ENCODE peak calls at places on chromosomes 4 and X, in four cellular contexts. One of them, this sample, is unnamed. For H3K4me1, the result is how much of the 10 kb centered on the place peaks cover.

GRCh38 chr4:128958194-128958593 is 135.1 kb downstream of the SCLT1 start:
- DNase-seq in K562: no peak
- DNase-seq in HepG2: peak
- DNase-seq in HCT116: no peak
- DNase-seq in this sample: no peak

GRCh38 chr4:5361968-5362367 is 310.7 kb downstream of the STK32B start:
- DNase-seq in HepG2: no peak
- DNase-seq in HCT116: no peak
- DNase-seq in K562: no peak
- DNase-seq in this sample: no peak

GRCh38 chrX:124217289-124218251 is 114.9 kb upstream of the TEX13D start:
- DNase-seq in HCT116: no peak
- DNase-seq in K562: no peak
- DNase-seq in HepG2: peak
- DNase-seq in this sample: no peak

GRCh38 chr4:71201817-71202576 is 136.8 kb upstream of the SLC4A4 start:
- DNase-seq in K562: no peak
- DNase-seq in HepG2: no peak
- DNase-seq in HCT116: no peak
- DNase-seq in this sample: no peak

GRCh38 chr4:186144596-186145569 is 40.4 kb downstream of the FAM149A start:
- DNase-seq in K562: no peak
- DNase-seq in HepG2: no peak
- DNase-seq in HCT116: no peak
- DNase-seq in this sample: no peak

GRCh38 chr4:160717848-160718247 is 1446.0 kb downstream of the FSTL5 start:
- DNase-seq in HepG2: no peak
- DNase-seq in HCT116: no peak
- DNase-seq in K562: no peak
- DNase-seq in this sample: no peak

GRCh38 chr4:156751486-156751885 is 220.1 kb downstream of the PDGFC start:
- DNase-seq in HepG2: no peak
- DNase-seq in K562: no peak
- DNase-seq in HCT116: no peak
- DNase-seq in this sample: no peak

GRCh38 chr4:6198278-6198677 is 2.1 kb downstream of the JAKMIP1 start:
- DNase-seq in K562: no peak
- DNase-seq in HCT116: no peak
- DNase-seq in HepG2: no peak
- DNase-seq in this sample: no peak

GRCh38 chr4:4260185-4260751 is 12.2 kb upstream of the TMEM128 start:
- DNase-seq in HepG2: peak
- DNase-seq in HCT116: peak
- DNase-seq in K562: no peak
- DNase-seq in this sample: no peak

GRCh38 chr4:101099001-101099400 is 248.3 kb downstream of the PPP3CA start:
- DNase-seq in K562: no peak
- DNase-seq in HepG2: no peak
- DNase-seq in HCT116: no peak
- DNase-seq in this sample: no peak

GRCh38 chr4:165207016-165207430 is 338 bp upstream of the KLHL2 start:
- DNase-seq in K562: no peak
- DNase-seq in HepG2: no peak
- DNase-seq in HCT116: no peak
- DNase-seq in this sample: no peak

GRCh38 chr4:116480486-116480990 is 604.8 kb downstream of the TRAM1L1 start:
- DNase-seq in HCT116: no peak
- DNase-seq in K562: no peak
- DNase-seq in HepG2: no peak
- DNase-seq in this sample: no peak

GRCh38 chr4:8191136-8191747 is 7.8 kb upstream of the SH3TC1 start:
- DNase-seq in HCT116: peak
- DNase-seq in K562: peak
- DNase-seq in HepG2: peak
- DNase-seq in this sample: no peak

GRCh38 chr4:86004030-86004429 is 355.8 kb downstream of the MAPK10 start:
- DNase-seq in HepG2: no peak
- DNase-seq in K562: no peak
- DNase-seq in HCT116: no peak
- DNase-seq in this sample: no peak

GRCh38 chr4:15928883-15929282 is 9.7 kb downstream of the FGFBP1 start:
- DNase-seq in HepG2: no peak
- DNase-seq in HCT116: no peak
- DNase-seq in K562: no peak
- DNase-seq in this sample: no peak

GRCh38 chr4:108213308-108213707 is 44.6 kb upstream of the LEF1 start:
- DNase-seq in K562: no peak
- DNase-seq in HCT116: no peak
- DNase-seq in HepG2: no peak
- DNase-seq in this sample: no peak

GRCh38 chr4:159012381-159012780 is 90.5 kb upstream of the RAPGEF2 start:
- DNase-seq in HCT116: no peak
- DNase-seq in HepG2: no peak
- DNase-seq in K562: no peak
- DNase-seq in this sample: no peak

GRCh38 chr4:40825014-40825838 is 75.5 kb downstream of the NSUN7 start:
- DNase-seq in HepG2: no peak
- DNase-seq in K562: no peak
- DNase-seq in HCT116: no peak
- DNase-seq in this sample: no peak

GRCh38 chr4:26342328-26343040 is 21.7 kb downstream of the RBPJ start:
- DNase-seq in HepG2: peak
- DNase-seq in HCT116: peak
- DNase-seq in K562: peak
- DNase-seq in this sample: no peak

GRCh38 chrX:54419559-54420302 is 20.5 kb upstream of the TSR2 start:
- DNase-seq in HCT116: no peak
- DNase-seq in K562: no peak
- DNase-seq in HepG2: no peak
- DNase-seq in this sample: no peak

GRCh38 chrX:23035493-23035892 is 35.7 kb downstream of the DDX53 start:
- DNase-seq in HepG2: no peak
- DNase-seq in HCT116: no peak
- DNase-seq in K562: no peak
- DNase-seq in this sample: no peak

GRCh38 chr4:123588631-123589223 is 192.1 kb downstream of the SPRY1 start:
- DNase-seq in HCT116: no peak
- DNase-seq in K562: no peak
- DNase-seq in HepG2: peak
- DNase-seq in this sample: no peak

GRCh38 chr4:81109356-81109755 is 78.8 kb downstream of the BMP3 start:
- DNase-seq in HCT116: no peak
- DNase-seq in HepG2: no peak
- DNase-seq in K562: no peak
- DNase-seq in this sample: no peak

GRCh38 chrX:150899191-150899757 is 806 bp upstream of the CD99L2 start:
- DNase-seq in HepG2: no peak
- DNase-seq in K562: peak
- DNase-seq in HCT116: no peak
- DNase-seq in this sample: no peak

GRCh38 chrX:32896132-32896531 is 315.2 kb downstream of the DMD start:
- DNase-seq in HepG2: no peak
- DNase-seq in K562: no peak
- DNase-seq in HCT116: no peak
- DNase-seq in this sample: no peak

GRCh38 chr4:97105716-97106115 is 1037.6 kb downstream of the STPG2 start:
- DNase-seq in HepG2: no peak
- DNase-seq in HCT116: no peak
- DNase-seq in K562: no peak
- DNase-seq in this sample: no peak
- TF ChIP-seq TCF7L2 in HepG2: no peak
- TF ChIP-seq TCF7L2 in HCT116: no peak
- TF ChIP-seq TCF7L2 in K562: no peak
- TF ChIP-seq TCF7L2 in this sample: no peak

GRCh38 chr4:2788101-2788500 is 4.8 kb upstream of the SH3BP2 start:
- DNase-seq in K562: no peak
- DNase-seq in HepG2: no peak
- DNase-seq in HCT116: no peak
- DNase-seq in this sample: no peak
- H3K4me1 ChIP-seq in K562: half or more
- H3K4me1 ChIP-seq in HepG2: half or more
- H3K4me1 ChIP-seq in HCT116: under half
- H3K4me1 ChIP-seq in this sample: under half

DNA sequence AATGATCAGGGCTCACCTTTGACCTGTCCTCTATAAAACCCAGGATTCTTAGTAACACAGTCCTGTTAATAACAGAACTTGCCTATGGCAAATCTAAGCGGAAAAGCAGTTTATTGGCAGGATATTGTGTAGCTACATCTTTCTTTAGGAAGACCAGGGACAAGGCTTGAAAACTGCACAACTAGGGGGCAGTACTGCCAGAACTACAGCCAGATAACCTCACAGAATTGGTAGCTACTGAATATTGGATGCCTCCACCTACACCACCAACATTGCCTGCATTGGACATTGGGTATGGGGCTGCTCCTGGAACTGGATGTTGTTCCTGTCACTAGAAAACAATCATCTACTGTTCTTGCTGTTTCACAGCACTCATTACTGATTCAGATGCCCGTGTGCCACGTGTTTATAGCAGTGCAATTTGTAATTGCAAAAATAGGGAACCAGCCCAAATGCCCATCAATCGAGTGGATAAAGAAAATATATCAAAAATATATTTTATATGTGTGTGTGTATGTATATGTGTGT is 47.4 kb downstream of the REPS2 start:
- DNase-seq in HCT116: no peak
- DNase-seq in HepG2: no peak
- DNase-seq in K562: no peak
- DNase-seq in this sample: no peak
- TF ChIP-seq CTCF in HCT116: peak
- TF ChIP-seq CTCF in HepG2: no peak
- TF ChIP-seq CTCF in K562: peak
- TF ChIP-seq CTCF in this sample: peak

GRCh38 chr4:2057382-2058065 is 1.6 kb upstream of the NAT8L start:
- DNase-seq in HCT116: no peak
- DNase-seq in HepG2: no peak
- DNase-seq in K562: no peak
- DNase-seq in this sample: no peak

GRCh38 chr4:2059034-2059725 is at the start of gene NAT8L:
- DNase-seq in HepG2: no peak
- DNase-seq in K562: peak
- DNase-seq in HCT116: peak
- DNase-seq in this sample: no peak

GRCh38 chr4:2059726-2060577 is 825 bp downstream of the NAT8L start:
- DNase-seq in HCT116: no peak
- DNase-seq in HepG2: no peak
- DNase-seq in K562: no peak
- DNase-seq in this sample: no peak

GRCh38 chr4:2060578-2061207 is 1.6 kb downstream of the NAT8L start:
- DNase-seq in HepG2: no peak
- DNase-seq in HCT116: no peak
- DNase-seq in K562: no peak
- DNase-seq in this sample: no peak

GRCh38 chr4:2058264-2059033 is 678 bp upstream of the NAT8L start:
- DNase-seq in K562: peak
- DNase-seq in HCT116: no peak
- DNase-seq in HepG2: no peak
- DNase-seq in this sample: no peak
- TF ChIP-seq TCF7L2 in K562: no peak
- TF ChIP-seq TCF7L2 in HCT116: no peak
- TF ChIP-seq TCF7L2 in HepG2: no peak
- TF ChIP-seq TCF7L2 in this sample: no peak

DNA sequence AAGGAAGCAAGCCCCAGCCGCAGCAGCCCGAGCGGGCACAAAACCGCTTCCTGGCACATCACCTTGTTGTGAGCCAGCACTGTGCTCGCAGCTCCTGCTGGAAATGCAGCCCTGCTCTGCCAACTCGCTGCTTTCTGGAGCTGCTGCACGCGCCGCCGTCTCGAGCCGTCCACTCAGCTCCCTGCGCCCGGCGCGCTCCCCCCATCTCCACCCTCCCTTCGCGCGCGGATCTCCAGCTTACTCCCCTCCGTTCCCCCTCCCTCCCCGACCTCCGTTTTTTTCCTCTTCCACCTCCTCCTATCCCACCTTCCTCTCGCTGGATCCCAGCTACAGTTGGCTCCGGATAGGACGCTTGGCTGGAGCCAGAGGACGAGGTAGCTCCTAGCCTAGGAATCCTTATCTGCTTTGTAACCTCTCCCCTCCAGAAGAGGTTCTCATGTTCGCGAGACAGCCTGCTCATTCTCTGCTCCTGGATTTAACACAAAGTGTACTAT is at the start of gene SPOCK3:
- DNase-seq in K562: no peak
- DNase-seq in HepG2: no peak
- DNase-seq in HCT116: peak
- DNase-seq in this sample: no peak
- H3K4me1 ChIP-seq in K562: under half
- H3K4me1 ChIP-seq in HepG2: under half
- H3K4me1 ChIP-seq in HCT116: under half
- H3K4me1 ChIP-seq in this sample: under half

GRCh38 chr4:82779032-82779431 is 19.6 kb downstream of the SCD5 start:
- DNase-seq in HepG2: no peak
- DNase-seq in HCT116: no peak
- DNase-seq in K562: no peak
- DNase-seq in this sample: no peak

GRCh38 chr4:82777857-82778525 is 20.6 kb downstream of the SCD5 start:
- DNase-seq in K562: no peak
- DNase-seq in HCT116: no peak
- DNase-seq in HepG2: no peak
- DNase-seq in this sample: no peak

GRCh38 chr4:82775243-82775642 is 23.4 kb downstream of the SCD5 start:
- DNase-seq in K562: no peak
- DNase-seq in HepG2: no peak
- DNase-seq in HCT116: no peak
- DNase-seq in this sample: no peak

GRCh38 chr4:82774711-82775171 is 23.9 kb downstream of the SCD5 start:
- DNase-seq in HepG2: no peak
- DNase-seq in K562: no peak
- DNase-seq in HCT116: no peak
- DNase-seq in this sample: no peak

DNA sequence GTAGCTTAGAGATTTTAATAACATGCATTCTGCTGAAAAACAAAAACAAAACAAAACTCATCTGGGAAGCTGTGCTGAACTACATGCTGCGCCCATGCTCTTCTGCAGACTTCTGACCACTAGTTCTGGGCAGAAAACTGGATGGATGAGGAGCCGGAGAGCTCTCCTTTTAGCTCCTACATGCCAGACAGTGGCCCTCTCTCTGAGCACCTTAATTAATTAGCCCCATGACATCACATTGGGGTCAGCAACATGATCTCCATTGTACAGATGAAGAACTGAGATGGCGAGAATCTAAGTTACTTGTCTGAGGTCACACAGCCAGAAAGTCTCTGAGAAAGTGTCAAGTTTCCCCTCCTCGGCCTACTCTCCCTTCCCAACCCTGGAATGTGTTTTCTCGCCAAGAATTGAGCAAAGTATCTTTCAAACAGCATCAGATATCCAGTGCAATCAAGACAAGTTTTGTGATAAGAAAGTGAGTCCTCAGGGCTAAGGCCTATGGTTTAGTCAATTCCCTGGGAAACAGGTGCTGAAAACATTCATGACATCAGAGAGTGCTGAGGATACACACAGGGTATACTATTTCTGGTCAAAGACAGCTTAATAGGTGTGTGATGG is 21.6 kb downstream of the SCD5 start:
- DNase-seq in K562: no peak
- DNase-seq in HCT116: no peak
- DNase-seq in HepG2: no peak
- DNase-seq in this sample: no peak
- TF ChIP-seq CTCF in K562: no peak
- TF ChIP-seq CTCF in HCT116: no peak
- TF ChIP-seq CTCF in HepG2: no peak
- TF ChIP-seq CTCF in this sample: no peak

This sample was measured in Panc1.